ENCODE peak calls at places on chromosome 2, in six cellular contexts. Q is MM.1S; Z is A549; G is CD8-positive, alpha-beta T cell; W is Panc1; N is breast epithelium. F is an unnamed sample.

GRCh38 chr2:181152701-181153100 is 172.3 kb downstream of the UBE2E3 start:
- DNase-seq in G (no peak), Z (no peak), W (no peak), Q (no peak), N (no peak), F (no peak)

GRCh38 chr2:11669454-11670291 is at the start of gene NTSR2:
- DNase-seq in G (no peak), Z (peak), W (no peak), Q (no peak), N (no peak), F (no peak)

GRCh38 chr2:105450495-105450894 is 51.6 kb upstream of the FHL2 start:
- DNase-seq in Q (no peak), G (no peak), W (no peak), Z (no peak), N (no peak), F (no peak)

GRCh38 chr2:227052879-227053278 is 111.1 kb downstream of the COL4A4 start:
- DNase-seq in N (no peak), Z (no peak), Q (no peak), G (no peak), W (no peak), F (no peak)

GRCh38 chr2:136381722-136382633 is 264.0 kb upstream of the CXCR4 start:
- DNase-seq in G (peak), W (no peak), Q (peak), N (no peak), Z (no peak), F (peak)

GRCh38 chr2:164831887-164832286 is 9.7 kb downstream of the COBLL1 start:
- DNase-seq in Z (no peak), Q (no peak), N (no peak), G (no peak), W (no peak), F (no peak)

GRCh38 chr2:182522428-182522896 is 95.6 kb upstream of the PDE1A start:
- DNase-seq in Z (no peak), W (no peak), Q (no peak), N (no peak), G (no peak), F (no peak)

GRCh38 chr2:40556298-40556697 is 104.4 kb upstream of the SLC8A1 start:
- DNase-seq in Z (no peak), W (no peak), Q (no peak), G (no peak), N (no peak), F (no peak)

GRCh38 chr2:101063352-101063751 is 61.3 kb downstream of the RPL31 start:
- DNase-seq in Z (no peak), G (no peak), Q (no peak), N (no peak), W (no peak), F (no peak)

GRCh38 chr2:96092896-96093295 is 23.5 kb downstream of the ADRA2B start:
- DNase-seq in Q (no peak), N (no peak), G (no peak), Z (no peak), W (no peak), F (no peak)

GRCh38 chr2:237074211-237074993 is 11.3 kb upstream of the COPS8 start:
- DNase-seq in G (no peak), N (no peak), Q (no peak), W (no peak), Z (no peak), F (no peak)

GRCh38 chr2:121529439-121530209 is 1.1 kb upstream of the RNU4ATAC start:
- DNase-seq in N (no peak), Z (peak), W (no peak), G (no peak), Q (peak), F (no peak)

GRCh38 chr2:238507836-238508235 is 81.1 kb downstream of the ASB1 start:
- DNase-seq in Q (no peak), W (no peak), Z (no peak), G (no peak), N (peak), F (no peak)

GRCh38 chr2:207825033-207825957 is 55.6 kb upstream of the FZD5 start:
- DNase-seq in Q (no peak), Z (no peak), N (no peak), W (no peak), G (no peak), F (no peak)

GRCh38 chr2:208379192-208379591 is 27.4 kb upstream of the PTH2R start:
- DNase-seq in N (no peak), W (no peak), Z (no peak), Q (no peak), G (no peak), F (no peak)

GRCh38 chr2:203659650-203660049 is 46.8 kb upstream of the CD28 start:
- DNase-seq in Z (no peak), N (no peak), G (no peak), Q (peak), W (no peak), F (no peak)

GRCh38 chr2:177242136-177242987 is 22.2 kb downstream of the NFE2L2 start:
- DNase-seq in G (no peak), Z (peak), W (peak), Q (no peak), N (no peak), F (no peak)

GRCh38 chr2:30565860-30566358 is 118.9 kb downstream of the LCLAT1 start:
- DNase-seq in W (no peak), N (no peak), Q (no peak), Z (no peak), G (no peak), F (no peak)

GRCh38 chr2:168851674-168852320 is 38.4 kb downstream of the SPC25 start:
- DNase-seq in W (no peak), N (no peak), Z (no peak), Q (no peak), G (no peak), F (no peak)

GRCh38 chr2:145992572-145992971 is 1472.7 kb upstream of the ZEB2 start:
- DNase-seq in W (no peak), G (no peak), Q (no peak), Z (no peak), N (no peak), F (no peak)

GRCh38 chr2:974054-974453 is 23.4 kb downstream of the SNTG2 start:
- DNase-seq in Z (no peak), N (no peak), G (peak), Q (no peak), W (no peak), F (no peak)

DNA sequence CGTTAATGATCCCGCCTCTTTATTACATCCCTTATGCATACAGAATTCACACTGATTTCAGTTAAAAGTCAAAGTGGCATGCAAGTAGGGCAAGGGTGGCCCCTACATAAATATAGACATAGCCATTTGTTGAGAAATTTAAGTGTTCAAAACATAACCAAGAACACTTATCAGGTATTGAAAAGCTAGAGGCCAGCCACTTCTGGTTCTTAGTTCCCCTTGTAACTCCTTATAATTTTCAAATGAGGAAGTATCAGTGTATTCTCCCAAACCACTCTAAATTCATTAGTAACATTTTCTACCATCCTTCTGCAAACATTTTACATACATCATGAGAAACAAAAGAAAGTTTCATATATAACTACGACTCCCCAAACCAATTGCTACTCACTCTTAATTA is 5.8 kb upstream of the ARL5A start:
- DNase-seq in G (no peak), Z (no peak), Q (no peak), W (no peak), N (no peak), F (peak)
- TF ChIP-seq CTCF in G (no peak), Z (no peak), Q (no peak), W (no peak), N (no peak), F (no peak)

GRCh38 chr2:158459161-158460003 is 2.6 kb downstream of the PKP4 start:
- DNase-seq in Q (no peak), W (no peak), N (no peak), G (no peak), Z (no peak), F (no peak)
- H3K4me3 ChIP-seq in Q (no peak), W (peak), N (peak), G (no peak), Z (peak), F (no peak)

GRCh38 chr2:223311889-223312288 is 259.9 kb downstream of the KCNE4 start:
- DNase-seq in Z (no peak), N (no peak), W (no peak), Q (no peak), G (no peak), F (no peak)

GRCh38 chr2:223306371-223306770 is 254.4 kb downstream of the KCNE4 start:
- DNase-seq in W (no peak), Q (peak), N (no peak), G (no peak), Z (no peak), F (no peak)
- TF ChIP-seq CTCF in W (peak), Q (peak), N (no peak), G (no peak), Z (peak), F (peak)

DNA sequence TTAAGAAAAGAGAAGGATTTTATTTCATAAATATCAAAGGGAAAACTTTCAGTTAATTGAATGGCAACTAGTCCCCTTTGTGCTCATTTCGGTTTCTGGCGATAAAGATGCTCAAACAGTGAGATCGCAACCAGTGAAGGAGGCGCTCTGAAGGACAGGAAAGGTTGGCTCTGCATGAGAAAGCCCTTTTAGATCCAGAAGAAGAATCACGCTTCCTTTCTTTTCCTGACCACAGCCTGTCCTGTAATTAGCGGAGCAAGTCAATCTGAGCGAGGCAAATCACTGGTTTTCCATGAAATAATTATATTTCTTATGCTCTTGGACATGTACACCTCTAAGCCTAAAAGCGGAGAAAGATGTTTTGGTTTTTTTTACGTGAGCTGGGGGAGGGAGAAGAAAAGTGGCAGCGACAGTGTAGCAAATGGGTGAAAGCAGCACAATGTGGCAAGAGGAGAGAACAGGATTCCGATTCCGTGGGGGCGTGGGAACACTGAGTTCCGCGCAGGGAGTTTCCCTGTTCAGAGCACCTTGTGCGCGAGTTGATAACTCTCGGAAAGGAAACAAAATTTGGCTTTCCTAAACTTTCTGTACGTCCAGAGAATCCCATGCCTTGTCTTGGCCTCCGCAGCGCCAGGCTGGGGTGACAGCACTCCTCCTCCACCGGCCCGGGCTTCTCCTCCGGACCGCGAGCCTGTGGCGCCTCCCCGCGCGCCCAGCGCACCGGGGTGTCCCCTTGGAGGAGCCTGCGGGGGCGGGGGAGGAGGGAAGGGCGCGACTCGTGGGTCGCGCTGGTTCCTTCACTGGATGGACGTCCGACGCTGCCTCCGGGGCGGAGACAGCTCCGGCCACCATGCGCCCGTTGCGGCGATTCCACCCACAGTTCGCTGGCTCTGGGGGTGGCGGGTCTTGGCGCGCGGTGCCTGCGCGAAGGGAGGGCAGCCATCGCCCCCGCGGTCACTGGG is 620 bp upstream of the SLC9A2 start:
- DNase-seq in Q (no peak), G (no peak), N (no peak), Z (peak), W (no peak), F (peak)
- H3K4me3 ChIP-seq in Q (peak), G (no peak), N (peak), Z (peak), W (peak), F (peak)

DNA sequence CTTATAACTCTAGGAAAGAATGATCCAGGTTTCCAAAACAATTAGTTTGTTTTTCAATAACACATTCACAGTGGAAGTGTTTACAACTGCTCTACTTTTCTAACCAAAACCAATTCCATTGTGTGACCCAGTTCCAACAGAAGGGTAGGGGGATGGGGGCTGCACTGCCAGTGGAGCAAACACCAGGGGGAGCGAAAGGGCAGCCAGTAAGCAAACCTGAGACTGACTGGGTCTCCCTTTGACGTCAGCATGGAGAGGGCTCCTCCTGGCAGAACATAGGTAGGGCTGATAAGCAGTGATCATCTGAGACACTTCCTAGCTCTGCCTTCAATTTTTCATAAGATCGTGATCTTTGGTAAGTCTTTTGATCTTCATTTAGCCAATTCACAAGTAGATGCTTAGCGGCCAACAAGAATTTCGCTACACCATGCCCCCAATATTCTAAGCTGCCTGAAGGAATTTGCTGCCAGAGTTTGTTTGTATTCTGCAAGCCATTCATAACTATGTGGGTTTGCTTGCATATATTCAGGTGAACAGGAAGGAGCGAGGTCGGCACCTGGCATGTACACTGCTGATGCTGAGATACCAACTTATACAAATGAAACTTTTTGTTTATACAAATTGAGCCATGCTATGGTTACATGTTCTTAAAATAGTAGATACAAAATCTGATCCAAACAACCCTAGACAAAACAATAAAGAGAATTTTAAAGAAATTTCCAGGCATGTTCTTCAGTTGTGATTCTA is 45.9 kb downstream of the ST6GAL2 start:
- DNase-seq in W (no peak), Q (peak), G (no peak), Z (no peak), N (no peak), F (no peak)
- TF ChIP-seq CTCF in W (peak), Q (peak), G (no peak), Z (no peak), N (no peak), F (no peak)

GRCh38 chr2:178286636-178287035 is 92.3 kb downstream of the OSBPL6 start:
- DNase-seq in Q (no peak), N (no peak), G (no peak), W (no peak), Z (no peak), F (no peak)
- H3K4me3 ChIP-seq in Q (no peak), N (no peak), G (no peak), W (no peak), Z (no peak), F (no peak)

GRCh38 chr2:172458561-172459124 is 31.3 kb downstream of the ITGA6 start:
- DNase-seq in Q (no peak), G (no peak), N (no peak), W (no peak), Z (no peak), F (no peak)

GRCh38 chr2:172454404-172455120 is 27.2 kb downstream of the ITGA6 start:
- DNase-seq in W (no peak), G (no peak), N (no peak), Z (no peak), Q (no peak), F (no peak)

GRCh38 chr2:172457606-172458005 is 30.2 kb downstream of the ITGA6 start:
- DNase-seq in G (no peak), Z (no peak), N (no peak), W (no peak), Q (no peak), F (no peak)

GRCh38 chr2:172455121-172455515 is 27.7 kb downstream of the ITGA6 start:
- DNase-seq in N (no peak), Z (no peak), W (no peak), Q (no peak), G (peak), F (no peak)

DNA sequence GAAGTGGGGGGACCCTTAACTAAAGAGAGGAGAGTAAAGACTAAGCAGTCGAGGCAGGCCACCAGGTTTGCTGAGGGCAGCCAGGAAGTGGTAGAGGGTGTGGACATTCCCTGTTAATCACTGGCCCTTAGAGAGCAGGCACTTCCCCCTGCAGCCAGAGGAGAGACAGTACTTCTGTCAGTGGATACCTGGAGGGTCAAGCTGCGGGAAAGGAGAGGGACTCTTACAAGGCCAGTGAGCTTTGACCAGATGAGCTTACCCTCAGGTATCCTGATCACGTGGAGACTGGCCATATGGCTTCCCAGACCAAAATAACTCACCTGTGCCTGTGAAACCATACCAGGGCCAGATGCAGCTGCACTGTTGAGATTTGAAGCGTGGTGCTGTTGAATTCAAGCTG is 28.6 kb downstream of the ITGA6 start:
- DNase-seq in W (no peak), G (no peak), Z (no peak), Q (peak), N (no peak), F (no peak)
- TF ChIP-seq CTCF in W (no peak), G (no peak), Z (no peak), Q (no peak), N (no peak), F (no peak)

GRCh38 chr2:120442541-120442922 is 96.6 kb downstream of the INHBB start:
- DNase-seq in Z (no peak), W (no peak), Q (no peak), G (no peak), N (no peak), F (no peak)

GRCh38 chr2:120440521-120441350 is 94.8 kb downstream of the INHBB start:
- DNase-seq in N (no peak), W (no peak), G (no peak), Z (no peak), Q (no peak), F (no peak)

GRCh38 chr2:120442923-120443571 is 97.1 kb downstream of the INHBB start:
- DNase-seq in Z (no peak), N (peak), W (no peak), G (no peak), Q (no peak), F (no peak)

GRCh38 chr2:120441351-120441700 is 95.4 kb downstream of the INHBB start:
- DNase-seq in Q (no peak), W (no peak), N (no peak), Z (no peak), G (no peak), F (no peak)

GRCh38 chr2:120441744-120442471 is 96.0 kb downstream of the INHBB start:
- DNase-seq in W (no peak), N (peak), Q (no peak), G (no peak), Z (no peak), F (no peak)
- H3K4me3 ChIP-seq in W (no peak), N (peak), Q (no peak), G (peak), Z (peak), F (no peak)